ENCODE peak calls at places on chromosomes 12 and 14, in five cellular contexts. X is EL, W is iris pigment epithelial cell, Q is adrenal gland, B is DMS53. L is an unnamed sample.

GRCh38 chr12:27344760-27345159 is 12.1 kb downstream of the BMAL2 start:
- DNase-seq in Q (no peak), X (no peak), W (no peak), B (no peak), L (no peak)

GRCh38 chr12:64895541-64895940 is 71.1 kb downstream of the TBC1D30 start:
- DNase-seq in X (peak), B (no peak), W (peak), Q (no peak), L (no peak)

GRCh38 chr12:109263439-109263838 is 45.6 kb downstream of the FOXN4 start:
- DNase-seq in W (no peak), X (no peak), B (no peak), Q (no peak), L (no peak)

GRCh38 chr12:104079024-104079423 is 14.7 kb downstream of the HCFC2 start:
- DNase-seq in Q (no peak), B (no peak), W (no peak), X (no peak), L (no peak)

GRCh38 chr12:112978163-112979081 is at the start of gene OAS2:
- DNase-seq in B (peak), Q (peak), X (peak), W (peak), L (peak)

GRCh38 chr12:60148109-60148508 is 552.3 kb downstream of the SLC16A7 start:
- DNase-seq in Q (no peak), X (peak), W (peak), B (peak), L (no peak)

GRCh38 chr14:34931206-34931605 is 51.6 kb upstream of the SRP54 start:
- DNase-seq in B (peak), W (peak), Q (no peak), X (no peak), L (no peak)

GRCh38 chr12:76872415-76872814 is 6.4 kb downstream of the CSRP2 start:
- DNase-seq in W (no peak), B (no peak), Q (no peak), X (no peak), L (peak)

GRCh38 chr14:47674546-47675238 is 713 bp downstream of the MDGA2 start:
- DNase-seq in W (peak), B (peak), X (no peak), Q (no peak), L (peak)

GRCh38 chr12:9331218-9331626 is 123.0 kb upstream of the PZP start:
- DNase-seq in Q (peak), W (peak), X (peak), B (peak), L (peak)

GRCh38 chr12:12671850-12672660 is 23.9 kb downstream of the GPR19 start:
- DNase-seq in W (peak), X (peak), B (no peak), Q (no peak), L (no peak)

GRCh38 chr14:21107360-21107781 is 6.5 kb downstream of the TMEM253 start:
- DNase-seq in B (no peak), W (peak), X (no peak), Q (peak), L (no peak)

GRCh38 chr12:53325539-53326061 is 4.2 kb upstream of the AAAS start:
- DNase-seq in W (no peak), X (peak), B (peak), Q (peak), L (peak)

GRCh38 chr14:69428289-69428998 is 30.0 kb downstream of the SLC39A9 start:
- DNase-seq in X (no peak), B (no peak), Q (no peak), W (no peak), L (no peak)

GRCh38 chr12:113439606-113440030 is 17.4 kb downstream of the SDSL start:
- DNase-seq in X (peak), B (peak), W (peak), Q (peak), L (peak)

GRCh38 chr12:23757541-23757962 is 191.9 kb downstream of the SOX5 start:
- DNase-seq in Q (no peak), B (peak), W (no peak), X (no peak), L (no peak)

GRCh38 chr14:74326369-74327152 is 21.7 kb upstream of the VRTN start:
- DNase-seq in W (no peak), X (no peak), Q (no peak), B (no peak), L (peak)

L was measured in endodermal cell.